ENCODE peak calls at places on chromosomes 5 and 9, in seven cellular contexts. P is Peyer's patch; N is CD8-positive, alpha-beta T cell; I is IMR-90; T is lower lobe of right lung; Z is endothelial cell; F is bronchial epithelial cell. B is an unnamed sample.
A peak's percentile ranks its signal among the peaks of the same experiment; 100 is the strongest.

GRCh38 chr5:132941331-132941730 is 22.1 kb downstream of the AFF4 start:
- DNase-seq in I (no peak), Z (no peak), T (no peak), P (no peak), N (no peak), F (no peak), B (no peak)

GRCh38 chr5:173970878-173971650 is 17.9 kb upstream of the C5orf47 start:
- DNase-seq in P (no peak), I (no peak), N (no peak), F (no peak), T (no peak), Z (no peak), B (no peak)

GRCh38 chr5:142280066-142281011 is 44.5 kb downstream of the SPRY4 start:
- DNase-seq in F (no peak), N (no peak), I (peak; percentile 79), T (no peak), Z (peak; percentile 68), P (no peak), B (peak; percentile 94)

GRCh38 chr9:114339130-114339908 is 9.7 kb downstream of the ORM2 start:
- DNase-seq in I (peak; percentile 47), P (peak; percentile 58), N (peak; percentile 76), T (peak; percentile 60), F (no peak), Z (peak; percentile 70), B (peak; percentile 78)

GRCh38 chr5:1282139-1282992 is 12.5 kb downstream of the TERT start:
- DNase-seq in Z (no peak), T (peak; percentile 38), F (peak; percentile 63), N (peak; percentile 35), I (no peak), P (no peak), B (peak; percentile 46)

GRCh38 chr5:178282391-178282790 is 49.8 kb upstream of the PHYKPL start:
- DNase-seq in P (no peak), T (peak; percentile 40), N (no peak), Z (no peak), F (no peak), I (no peak), B (peak; percentile 44)

GRCh38 chr9:77588319-77588937 is 59.7 kb downstream of the GNA14 start:
- DNase-seq in F (peak; percentile 82), I (peak; percentile 89), P (no peak), T (no peak), Z (no peak), N (no peak), B (no peak)

GRCh38 chr5:26388946-26389345 is 649.4 kb downstream of the CDH9 start:
- DNase-seq in N (no peak), Z (no peak), T (no peak), F (peak; percentile 6), P (no peak), I (no peak), B (no peak)

GRCh38 chr9:137550958-137551655 is 572 bp upstream of the MRPL41 start:
- DNase-seq in Z (peak; percentile 66), N (no peak), P (no peak), F (peak; percentile 16), I (peak; percentile 44), T (peak; percentile 87), B (peak; percentile 91)

GRCh38 chr5:169416583-169417196 is 115.8 kb upstream of the SLIT3 start:
- DNase-seq in Z (no peak), F (no peak), I (peak; percentile 46), P (no peak), N (no peak), T (no peak), B (peak; percentile 89)

GRCh38 chr9:137725598-137725997 is 106.8 kb downstream of the EHMT1 start:
- DNase-seq in F (no peak), N (no peak), P (no peak), T (no peak), Z (no peak), I (no peak), B (peak; percentile 17)

GRCh38 chr5:308672-309271 is 12.7 kb upstream of the AHRR start:
- DNase-seq in T (no peak), F (peak; percentile 43), I (peak; percentile 19), N (peak; percentile 35), Z (no peak), P (no peak), B (peak; percentile 78)

GRCh38 chr5:54719384-54720306 is 202.1 kb downstream of the SNX18 start:
- DNase-seq in P (no peak), I (peak; percentile 81), N (no peak), Z (no peak), F (peak; percentile 62), T (no peak), B (no peak)

GRCh38 chr9:134178781-134179551 is 14.6 kb upstream of the RNU6ATAC start:
- DNase-seq in F (no peak), N (no peak), Z (no peak), T (peak; percentile 39), I (no peak), P (no peak), B (peak; percentile 92)

GRCh38 chr9:126317513-126317912 is 9.1 kb upstream of the MVB12B start:
- DNase-seq in F (peak; percentile 14), Z (no peak), I (peak; percentile 25), P (no peak), N (peak; percentile 72), T (no peak), B (no peak)

GRCh38 chr9:14597171-14597799 is 95.9 kb downstream of the ZDHHC21 start:
- DNase-seq in P (no peak), T (no peak), I (no peak), F (no peak), Z (no peak), N (no peak), B (no peak)

DNA sequence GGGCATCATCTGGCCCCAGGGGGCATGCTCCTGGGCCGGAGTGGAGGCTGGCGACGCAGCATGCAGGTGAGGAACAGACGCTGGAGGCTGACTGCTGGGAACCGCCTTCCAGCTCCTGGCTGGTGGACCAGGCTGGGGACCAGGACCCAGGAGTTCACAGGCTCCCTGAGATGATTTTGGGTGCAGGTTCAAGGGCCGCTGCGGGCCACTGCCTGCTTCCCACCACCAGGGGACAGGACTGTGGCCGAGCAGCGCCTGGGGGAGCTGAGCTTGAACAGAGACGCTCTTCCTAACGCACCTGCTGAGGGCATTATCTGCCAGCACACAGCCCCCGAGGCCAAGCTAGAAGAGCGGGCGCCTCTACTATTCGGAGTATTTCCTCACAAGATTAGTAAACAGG is 132.1 kb upstream of the RAPGEF1 start:
- DNase-seq in P (no peak), F (no peak), N (no peak), I (no peak), Z (peak; percentile 24), T (no peak), B (peak; percentile 40)
- TF ChIP-seq CTCF in P (no peak), F (peak; percentile 26), N (no peak), I (peak; percentile 13), Z (peak; percentile 63), T (peak; percentile 15), B (no peak)

GRCh38 chr5:130077007-130077406 is 172.7 kb downstream of the CHSY3 start:
- DNase-seq in N (no peak), I (no peak), P (no peak), F (no peak), Z (no peak), T (no peak), B (no peak)
- TF ChIP-seq CTCF in N (no peak), I (no peak), P (no peak), F (peak; percentile 9), Z (no peak), T (no peak), B (no peak)

GRCh38 chr9:78745996-78746395 is 449.1 kb downstream of the PSAT1 start:
- DNase-seq in Z (no peak), P (no peak), N (no peak), F (no peak), I (peak; percentile 51), T (no peak), B (no peak)

GRCh38 chr9:78745331-78745730 is 448.4 kb downstream of the PSAT1 start:
- DNase-seq in N (no peak), T (no peak), F (no peak), Z (no peak), I (peak; percentile 37), P (no peak), B (no peak)
- TF ChIP-seq CTCF in N (no peak), T (no peak), F (no peak), Z (no peak), I (no peak), P (no peak), B (no peak)

GRCh38 chr5:145908206-145908945 is 28.0 kb upstream of the SH3RF2 start:
- DNase-seq in Z (no peak), N (no peak), I (no peak), P (no peak), T (no peak), F (peak; percentile 31), B (no peak)
- TF ChIP-seq CTCF in Z (no peak), N (no peak), I (no peak), P (peak; percentile 48), T (peak; percentile 15), F (peak; percentile 55), B (no peak)

DNA sequence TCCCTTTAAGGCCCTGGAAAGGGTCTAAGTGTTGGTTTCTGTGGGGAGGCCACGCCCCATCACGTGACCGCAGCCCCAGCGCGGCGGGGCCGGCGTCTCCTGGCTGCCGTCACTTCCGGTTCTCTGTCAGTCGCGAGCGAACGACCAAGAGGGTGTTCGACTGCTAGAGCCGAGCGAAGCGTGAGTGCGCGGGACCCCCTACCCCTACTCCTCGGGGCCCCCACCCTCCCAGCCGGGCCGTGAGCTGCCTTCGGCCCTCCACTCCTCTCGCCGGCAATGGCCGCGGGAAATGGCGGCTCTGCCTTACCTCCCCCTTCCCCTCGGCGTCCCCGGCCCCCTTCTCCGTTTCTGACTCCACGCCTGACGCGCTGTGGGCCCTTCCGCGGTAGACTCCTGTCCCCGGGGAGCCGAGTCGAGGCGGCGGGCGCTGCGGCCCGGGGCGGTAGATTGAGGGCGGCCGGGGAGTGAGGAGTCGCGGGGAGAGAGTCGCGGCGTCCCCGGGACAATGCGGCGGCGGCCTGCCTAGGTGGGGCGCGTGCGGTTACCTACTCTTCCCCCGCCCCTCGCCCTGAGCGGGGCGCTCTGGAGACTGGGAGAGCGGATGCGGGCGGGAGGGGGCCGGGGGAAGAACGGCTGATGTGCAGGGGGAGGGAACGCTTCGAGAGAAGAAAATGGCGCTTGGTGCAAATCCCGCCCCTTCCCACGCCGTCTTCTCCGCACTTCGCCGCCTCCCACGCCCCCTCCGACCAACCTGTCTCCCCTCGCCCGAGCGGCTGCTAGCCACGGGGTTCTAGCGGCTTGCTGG is at the start of gene SUB1:
- DNase-seq in I (peak; percentile 90), F (peak; percentile 85), N (peak; percentile 96), T (peak; percentile 97), P (peak; percentile 96), Z (peak; percentile 80), B (peak; percentile 98)
- TF ChIP-seq CTCF in I (peak; percentile 18), F (peak; percentile 7), N (no peak), T (no peak), P (no peak), Z (no peak), B (peak; percentile 16)

GRCh38 chr5:13478831-13479465 is 465.5 kb downstream of the DNAH5 start:
- DNase-seq in F (peak; percentile 64), P (no peak), I (peak; percentile 46), N (no peak), T (no peak), Z (peak; percentile 47), B (no peak)
- TF ChIP-seq CTCF in F (peak; percentile 64), P (peak; percentile 30), I (peak; percentile 64), N (no peak), T (peak; percentile 43), Z (peak; percentile 65), B (peak; percentile 55)

DNA sequence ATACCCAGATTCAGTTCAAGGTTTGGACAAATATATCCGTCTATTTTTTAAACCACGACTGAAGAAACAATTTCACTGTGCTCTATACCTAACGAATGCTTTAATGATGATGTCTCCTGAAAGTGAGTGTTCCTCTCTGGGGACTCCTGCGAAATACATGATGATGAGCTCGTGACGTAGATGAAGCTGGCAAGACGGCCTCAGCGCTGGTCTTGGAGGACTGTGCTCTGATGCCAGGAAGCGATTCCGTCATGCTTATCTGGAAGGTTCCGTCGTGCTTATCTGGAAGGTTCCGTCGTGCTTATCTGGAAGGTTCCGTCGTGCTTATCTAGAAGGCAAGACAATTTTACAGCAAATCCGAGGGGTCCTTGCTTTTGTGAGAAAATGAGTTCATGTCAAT is 250.8 kb upstream of the IRX2 start:
- DNase-seq in Z (no peak), P (no peak), I (no peak), T (no peak), N (no peak), F (no peak), B (no peak)
- TF ChIP-seq CTCF in Z (no peak), P (no peak), I (no peak), T (no peak), N (no peak), F (no peak), B (no peak)